ENCODE peak calls at places on chromosomes 1 and 21, in five cellular contexts. D is right lobe of liver, I is tibial artery, P is lung, F is endothelial cell of umbilical vein. O is an unnamed sample.

GRCh38 chr1:11653616-11654570 is at the start of gene FBXO2:
- DNase-seq in P (no peak), D (peak), F (no peak), I (no peak), O (peak)

GRCh38 chr1:117061986-117062415 is 1.9 kb downstream of the TTF2 start:
- DNase-seq in D (no peak), P (no peak), I (no peak), F (no peak), O (no peak)

GRCh38 chr1:53446051-53446450 is 13.1 kb upstream of the DMRTB1 start:
- DNase-seq in I (no peak), F (no peak), P (no peak), D (no peak), O (no peak)

GRCh38 chr1:87334351-87335174 is 5.9 kb downstream of the LMO4 start:
- DNase-seq in F (peak), P (no peak), I (peak), D (no peak), O (no peak)

GRCh38 chr1:2300851-2301606 is 72.9 kb downstream of the SKI start:
- DNase-seq in P (peak), F (peak), D (no peak), I (peak), O (peak)

GRCh38 chr1:21921100-21921875 is 15.8 kb downstream of the HSPG2 start:
- DNase-seq in P (no peak), I (no peak), D (no peak), F (peak), O (peak)

GRCh38 chr1:155006601-155007101 is 4.0 kb downstream of the ZBTB7B start:
- DNase-seq in F (no peak), D (peak), I (no peak), P (no peak), O (no peak)

GRCh38 chr1:231850786-231851185 is 224.2 kb downstream of the DISC1 start:
- DNase-seq in P (no peak), D (no peak), F (no peak), I (no peak), O (no peak)

GRCh38 chr1:217078010-217078704 is 354.9 kb upstream of the ESRRG start:
- DNase-seq in I (no peak), F (no peak), D (peak), P (no peak), O (peak)

GRCh38 chr1:150596095-150596892 is 16.9 kb upstream of the MCL1 start:
- DNase-seq in D (no peak), I (no peak), P (no peak), F (no peak), O (no peak)

GRCh38 chr1:16351994-16352841 is at the start of gene FBXO42:
- DNase-seq in D (peak), F (peak), P (peak), I (peak), O (peak)

GRCh38 chr1:166350490-166350889 is 183.7 kb upstream of the FAM78B start:
- DNase-seq in F (no peak), P (no peak), I (no peak), D (no peak), O (no peak)

GRCh38 chr1:236917448-236917847 is 86.8 kb downstream of the MT1HL1 start:
- DNase-seq in F (no peak), P (no peak), I (no peak), D (no peak), O (no peak)

GRCh38 chr1:202086579-202087350 is 36.0 kb upstream of the GPR37L1 start:
- DNase-seq in D (no peak), P (no peak), F (no peak), I (no peak), O (peak)

GRCh38 chr1:161227196-161227871 is 1.5 kb downstream of the TOMM40L start:
- DNase-seq in D (peak), I (peak), P (peak), F (peak), O (peak)
- H3K27ac ChIP-seq in D (peak), I (no peak), P (no peak), F (peak), O (no peak)

GRCh38 chr1:112769611-112770010 is 54.5 kb upstream of the PPM1J start:
- DNase-seq in P (no peak), D (no peak), I (no peak), F (peak), O (no peak)
- TF ChIP-seq CTCF in P (no peak), D (no peak), I (no peak), F (no peak), O (no peak)

DNA sequence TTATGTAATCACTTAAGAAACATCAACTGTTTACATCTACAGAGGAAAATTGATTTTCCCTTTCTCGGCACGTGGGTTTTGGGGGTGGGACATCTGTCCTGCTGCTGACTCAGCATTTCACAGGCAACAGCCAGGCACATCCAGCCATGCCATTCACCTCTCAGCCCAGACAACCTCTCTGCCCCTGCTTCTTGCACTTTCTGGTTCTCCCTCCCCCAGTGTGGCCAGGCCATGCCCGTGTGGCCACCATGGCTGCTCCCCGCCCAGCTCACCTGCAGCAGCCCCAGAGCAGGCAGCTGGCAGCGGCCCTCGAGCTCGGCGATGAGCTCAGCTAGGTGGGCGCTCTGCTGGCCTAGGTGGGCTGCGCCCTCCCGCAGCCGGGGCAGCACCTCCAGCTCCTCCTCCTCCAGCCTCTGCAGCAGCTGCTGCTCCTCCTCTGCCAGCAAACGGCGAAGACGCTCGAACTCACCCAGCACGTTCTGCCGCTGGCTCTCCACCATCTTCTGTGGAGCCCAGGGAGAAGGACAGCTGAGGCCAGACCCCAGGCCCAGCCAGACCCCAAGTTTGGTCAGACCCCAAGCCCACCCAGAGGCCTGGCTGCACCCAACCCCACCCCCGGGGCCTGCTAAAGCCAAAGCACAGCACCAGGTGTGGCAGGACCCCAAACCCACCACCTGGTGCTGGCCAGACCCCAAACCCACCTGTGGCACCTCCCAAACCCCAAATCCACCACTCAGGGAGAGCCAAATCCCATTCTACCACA is 5.8 kb downstream of the TRIM11 start:
- DNase-seq in F (no peak), I (no peak), D (no peak), P (no peak), O (no peak)
- H3K27ac ChIP-seq in F (no peak), I (no peak), D (no peak), P (no peak), O (no peak)

GRCh38 chr1:226149806-226150205 is 36.7 kb downstream of the ACBD3 start:
- DNase-seq in D (no peak), I (no peak), P (no peak), F (no peak), O (no peak)
- TF ChIP-seq CTCF in D (no peak), I (no peak), P (no peak), F (no peak), O (peak)

GRCh38 chr1:46615735-46616134 is 876 bp downstream of the MOB3C start:
- DNase-seq in I (no peak), F (no peak), D (peak), P (no peak), O (no peak)

GRCh38 chr1:46617833-46618232 is 1.2 kb upstream of the MOB3C start:
- DNase-seq in F (no peak), D (no peak), P (no peak), I (no peak), O (no peak)

GRCh38 chr1:46615088-46615487 is 1.5 kb downstream of the MOB3C start:
- DNase-seq in I (no peak), D (no peak), P (no peak), F (no peak), O (no peak)

GRCh38 chr1:46617108-46617694 is 590 bp upstream of the MOB3C start:
- DNase-seq in D (no peak), P (no peak), I (no peak), F (no peak), O (no peak)

GRCh38 chr1:46616277-46617107 is at the start of gene MOB3C:
- DNase-seq in F (peak), D (peak), I (peak), P (peak), O (peak)
- H3K27ac ChIP-seq in F (no peak), D (peak), I (peak), P (peak), O (peak)

DNA sequence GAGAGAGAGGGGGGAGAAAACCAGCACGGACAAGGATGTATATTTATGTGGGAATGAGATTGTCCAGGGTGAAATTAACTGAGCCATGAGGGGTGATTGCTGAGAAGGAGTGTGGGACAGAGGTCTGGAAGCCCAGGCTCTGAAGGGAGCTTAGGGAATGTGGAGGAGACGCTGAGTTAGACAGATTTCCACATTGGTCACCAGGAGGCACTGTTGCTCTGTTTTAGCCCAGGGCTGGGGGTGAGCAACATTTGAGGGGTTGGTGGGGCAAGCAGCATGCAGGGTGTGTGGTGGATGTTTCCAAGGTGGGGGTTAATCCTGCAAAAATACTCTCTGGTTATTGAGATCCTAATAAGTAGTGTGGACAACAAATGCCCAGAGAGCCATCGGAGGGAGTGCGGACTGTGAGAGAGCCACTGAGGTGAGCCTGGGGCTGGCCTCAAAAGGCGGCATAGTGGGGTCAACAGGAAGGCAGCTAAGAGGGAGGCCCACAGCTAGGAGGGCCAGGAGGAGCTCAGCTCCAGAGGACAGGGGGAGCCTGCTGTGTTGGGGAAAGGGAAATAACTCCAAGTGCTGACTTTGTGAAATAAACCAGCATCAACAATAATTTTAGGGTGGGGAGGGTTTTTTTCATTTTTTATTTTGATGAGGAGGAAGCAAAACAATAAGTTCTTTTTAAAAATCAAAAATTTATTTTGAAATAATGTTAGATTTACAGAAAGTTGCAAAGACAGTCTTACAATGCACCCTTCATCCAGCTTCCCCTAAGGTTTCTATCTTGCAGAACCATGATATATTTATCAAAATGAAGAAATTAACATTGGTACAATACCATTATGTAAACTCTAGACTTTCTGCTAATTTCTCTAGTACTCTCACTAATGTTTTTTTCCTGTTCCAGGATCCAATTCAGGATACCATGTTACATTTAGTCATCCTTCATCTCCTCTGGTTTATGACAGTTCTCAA is 82.8 kb upstream of the CD34 start:
- DNase-seq in I (no peak), P (no peak), F (no peak), D (no peak), O (no peak)
- TF ChIP-seq CTCF in I (no peak), P (no peak), F (peak), D (peak), O (no peak)

GRCh38 chr21:31354604-31355443 is 10.8 kb upstream of the TIAM1 start:
- DNase-seq in I (no peak), F (no peak), P (no peak), D (no peak), O (no peak)
- H3K27ac ChIP-seq in I (no peak), F (no peak), P (no peak), D (no peak), O (no peak)

DNA sequence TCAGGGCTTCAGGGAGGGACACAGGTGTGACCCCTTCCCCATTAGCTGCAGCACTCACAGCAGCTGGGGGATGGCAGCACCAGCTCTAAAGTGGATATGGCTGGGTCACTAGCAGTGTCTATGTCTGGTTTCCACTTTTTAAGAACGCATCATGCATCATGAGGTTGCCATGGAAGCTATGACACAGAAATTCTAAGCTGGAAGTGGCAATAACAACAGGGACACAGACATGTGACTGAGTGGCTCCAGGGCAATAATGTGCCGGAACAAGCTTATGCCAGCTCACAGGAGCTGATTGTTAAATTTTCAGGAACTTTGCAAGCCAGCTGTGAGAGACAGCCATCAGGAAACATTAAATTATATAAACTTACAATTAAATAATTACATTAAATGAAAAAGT is 51.2 kb upstream of the NFASC start:
- DNase-seq in P (no peak), D (no peak), I (no peak), F (no peak), O (no peak)
- TF ChIP-seq CTCF in P (no peak), D (no peak), I (no peak), F (no peak), O (no peak)

DNA sequence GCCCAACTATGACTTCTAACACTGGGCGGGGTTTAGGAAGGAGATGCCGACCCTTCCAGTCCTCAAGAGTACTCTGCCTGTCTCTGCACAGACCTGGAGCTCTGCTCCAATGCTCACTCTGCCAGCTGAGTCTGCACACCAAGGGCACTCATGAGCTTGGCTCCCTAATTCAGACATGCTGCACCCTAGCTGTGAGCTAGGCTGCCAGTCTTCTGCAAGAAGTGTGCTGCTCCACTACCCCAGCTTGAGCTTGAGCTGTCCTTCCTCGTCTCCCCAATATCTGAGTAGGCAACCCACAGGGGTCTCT is 13.2 kb downstream of the TP53BP2 start:
- DNase-seq in F (no peak), D (no peak), I (no peak), P (no peak), O (peak)
- H3K27ac ChIP-seq in F (peak), D (peak), I (peak), P (peak), O (peak)

O was measured in body of pancreas.